ENCODE peak calls at places on chromosomes 13 and 19, in five cellular contexts. One of them, this sample, is unnamed.

GRCh38 chr13:36712785-36713184 is 39.0 kb downstream of the SERTM1 start:
- DNase-seq in fibroblast of pulmonary artery: peak
- DNase-seq in nephron progenitor cell: no peak
- DNase-seq in B cell: no peak
- DNase-seq in GM10248: no peak
- DNase-seq in this sample: no peak

GRCh38 chr19:16222806-16223205 is 25.1 kb downstream of the AP1M1 start:
- DNase-seq in fibroblast of pulmonary artery: no peak
- DNase-seq in nephron progenitor cell: no peak
- DNase-seq in B cell: no peak
- DNase-seq in GM10248: no peak
- DNase-seq in this sample: no peak

GRCh38 chr19:38596057-38596981 is 21.4 kb downstream of the MAP4K1 start:
- DNase-seq in fibroblast of pulmonary artery: no peak
- DNase-seq in nephron progenitor cell: peak
- DNase-seq in B cell: peak
- DNase-seq in GM10248: no peak
- DNase-seq in this sample: peak

GRCh38 chr13:43180036-43180660 is 156.8 kb downstream of the DNAJC15 start:
- DNase-seq in fibroblast of pulmonary artery: no peak
- DNase-seq in nephron progenitor cell: no peak
- DNase-seq in B cell: no peak
- DNase-seq in GM10248: no peak
- DNase-seq in this sample: no peak

GRCh38 chr13:106182404-106182803 is 353.1 kb downstream of the EFNB2 start:
- DNase-seq in fibroblast of pulmonary artery: peak
- DNase-seq in nephron progenitor cell: no peak
- DNase-seq in B cell: no peak
- DNase-seq in GM10248: no peak
- DNase-seq in this sample: peak

GRCh38 chr13:110338441-110339101 is 31.5 kb downstream of the COL4A2 start:
- DNase-seq in fibroblast of pulmonary artery: peak
- DNase-seq in nephron progenitor cell: no peak
- DNase-seq in B cell: no peak
- DNase-seq in GM10248: no peak
- DNase-seq in this sample: no peak

GRCh38 chr19:18204394-18205179 is 745 bp upstream of the RAB3A start:
- DNase-seq in fibroblast of pulmonary artery: no peak
- DNase-seq in nephron progenitor cell: peak
- DNase-seq in B cell: no peak
- DNase-seq in GM10248: no peak
- DNase-seq in this sample: no peak

GRCh38 chr19:7725791-7726190 is 6.1 kb downstream of the CLEC4G start:
- DNase-seq in fibroblast of pulmonary artery: no peak
- DNase-seq in nephron progenitor cell: no peak
- DNase-seq in B cell: no peak
- DNase-seq in GM10248: no peak
- DNase-seq in this sample: no peak

GRCh38 chr13:109389892-109390345 is 396.5 kb downstream of the IRS2 start:
- DNase-seq in fibroblast of pulmonary artery: peak
- DNase-seq in nephron progenitor cell: no peak
- DNase-seq in B cell: no peak
- DNase-seq in GM10248: no peak
- DNase-seq in this sample: no peak

GRCh38 chr13:102904408-102904862 is 58.6 kb downstream of the ERCC5 start:
- DNase-seq in fibroblast of pulmonary artery: no peak
- DNase-seq in nephron progenitor cell: no peak
- DNase-seq in B cell: no peak
- DNase-seq in GM10248: no peak
- DNase-seq in this sample: no peak

GRCh38 chr13:47549219-47549752 is 451.8 kb downstream of the SUCLA2 start:
- DNase-seq in fibroblast of pulmonary artery: no peak
- DNase-seq in nephron progenitor cell: no peak
- DNase-seq in B cell: no peak
- DNase-seq in GM10248: no peak
- DNase-seq in this sample: no peak

GRCh38 chr13:25037057-25037813 is 58.7 kb upstream of the PABPC3 start:
- DNase-seq in fibroblast of pulmonary artery: peak
- DNase-seq in nephron progenitor cell: peak
- DNase-seq in B cell: peak
- DNase-seq in GM10248: peak
- DNase-seq in this sample: peak

GRCh38 chr19:20233105-20233504 is 66.1 kb downstream of the ZNF486 start:
- DNase-seq in fibroblast of pulmonary artery: no peak
- DNase-seq in nephron progenitor cell: no peak
- DNase-seq in B cell: no peak
- DNase-seq in GM10248: no peak
- DNase-seq in this sample: no peak

This sample was measured in dermis blood vessel endothelial cell.